ENCODE peak calls at places on chromosomes 6 and 20, in nine cellular contexts. One of them, this sample, is unnamed.

GRCh38 chr6:168035661-168036616 is 38.5 kb downstream of the KIF25 start:
- DNase-seq in naive thymus-derived CD4-positive, alpha-beta T cell: no peak
- DNase-seq in mesendoderm: peak
- DNase-seq in tibial artery: no peak
- DNase-seq in CD4-positive, CD25-positive, alpha-beta regulatory T cell: no peak
- DNase-seq in adrenal gland: no peak
- DNase-seq in heart left ventricle: no peak
- DNase-seq in CD8-positive, alpha-beta memory T cell: no peak
- DNase-seq in A549: peak
- DNase-seq in this sample: no peak

GRCh38 chr6:28383235-28384142 is 16.1 kb downstream of the ZSCAN12 start:
- DNase-seq in mesendoderm: peak
- DNase-seq in heart left ventricle: peak
- DNase-seq in naive thymus-derived CD4-positive, alpha-beta T cell: peak
- DNase-seq in CD4-positive, CD25-positive, alpha-beta regulatory T cell: peak
- DNase-seq in A549: peak
- DNase-seq in CD8-positive, alpha-beta memory T cell: no peak
- DNase-seq in tibial artery: peak
- DNase-seq in adrenal gland: peak
- DNase-seq in this sample: peak

GRCh38 chr6:136011475-136011874 is 160.0 kb downstream of the PDE7B start:
- DNase-seq in CD4-positive, CD25-positive, alpha-beta regulatory T cell: no peak
- DNase-seq in mesendoderm: peak
- DNase-seq in heart left ventricle: no peak
- DNase-seq in adrenal gland: no peak
- DNase-seq in A549: no peak
- DNase-seq in naive thymus-derived CD4-positive, alpha-beta T cell: no peak
- DNase-seq in CD8-positive, alpha-beta memory T cell: no peak
- DNase-seq in tibial artery: no peak
- DNase-seq in this sample: peak

GRCh38 chr6:683742-684440 is 9.0 kb downstream of the EXOC2 start:
- DNase-seq in naive thymus-derived CD4-positive, alpha-beta T cell: no peak
- DNase-seq in CD8-positive, alpha-beta memory T cell: no peak
- DNase-seq in mesendoderm: peak
- DNase-seq in adrenal gland: no peak
- DNase-seq in heart left ventricle: no peak
- DNase-seq in CD4-positive, CD25-positive, alpha-beta regulatory T cell: no peak
- DNase-seq in tibial artery: no peak
- DNase-seq in A549: no peak
- DNase-seq in this sample: peak

GRCh38 chr6:157069585-157069984 is 253.7 kb downstream of the TMEM242 start:
- DNase-seq in A549: no peak
- DNase-seq in mesendoderm: peak
- DNase-seq in naive thymus-derived CD4-positive, alpha-beta T cell: no peak
- DNase-seq in CD8-positive, alpha-beta memory T cell: no peak
- DNase-seq in heart left ventricle: no peak
- DNase-seq in tibial artery: no peak
- DNase-seq in adrenal gland: no peak
- DNase-seq in CD4-positive, CD25-positive, alpha-beta regulatory T cell: no peak
- DNase-seq in this sample: peak

GRCh38 chr6:18048953-18049630 is 61.7 kb upstream of the KIF13A start:
- DNase-seq in CD8-positive, alpha-beta memory T cell: no peak
- DNase-seq in A549: no peak
- DNase-seq in heart left ventricle: no peak
- DNase-seq in mesendoderm: no peak
- DNase-seq in CD4-positive, CD25-positive, alpha-beta regulatory T cell: no peak
- DNase-seq in adrenal gland: no peak
- DNase-seq in tibial artery: no peak
- DNase-seq in naive thymus-derived CD4-positive, alpha-beta T cell: no peak
- DNase-seq in this sample: no peak

GRCh38 chr6:165876568-165876967 is 213.5 kb upstream of the PDE10A start:
- DNase-seq in A549: no peak
- DNase-seq in heart left ventricle: peak
- DNase-seq in adrenal gland: peak
- DNase-seq in mesendoderm: no peak
- DNase-seq in CD8-positive, alpha-beta memory T cell: no peak
- DNase-seq in CD4-positive, CD25-positive, alpha-beta regulatory T cell: no peak
- DNase-seq in tibial artery: peak
- DNase-seq in naive thymus-derived CD4-positive, alpha-beta T cell: no peak
- DNase-seq in this sample: no peak

GRCh38 chr6:119978274-119978889 is 628.8 kb upstream of the MAN1A1 start:
- DNase-seq in A549: no peak
- DNase-seq in naive thymus-derived CD4-positive, alpha-beta T cell: no peak
- DNase-seq in heart left ventricle: no peak
- DNase-seq in tibial artery: no peak
- DNase-seq in CD8-positive, alpha-beta memory T cell: no peak
- DNase-seq in CD4-positive, CD25-positive, alpha-beta regulatory T cell: no peak
- DNase-seq in mesendoderm: peak
- DNase-seq in adrenal gland: no peak
- DNase-seq in this sample: peak

GRCh38 chr6:143176090-143177021 is 115.7 kb downstream of the AIG1 start:
- DNase-seq in heart left ventricle: no peak
- DNase-seq in adrenal gland: no peak
- DNase-seq in CD8-positive, alpha-beta memory T cell: no peak
- DNase-seq in mesendoderm: peak
- DNase-seq in naive thymus-derived CD4-positive, alpha-beta T cell: no peak
- DNase-seq in A549: no peak
- DNase-seq in CD4-positive, CD25-positive, alpha-beta regulatory T cell: no peak
- DNase-seq in tibial artery: no peak
- DNase-seq in this sample: peak

GRCh38 chr6:26216015-26216885 is 129.0 kb downstream of the HFE start:
- DNase-seq in mesendoderm: peak
- DNase-seq in adrenal gland: peak
- DNase-seq in A549: no peak
- DNase-seq in heart left ventricle: peak
- DNase-seq in CD8-positive, alpha-beta memory T cell: peak
- DNase-seq in naive thymus-derived CD4-positive, alpha-beta T cell: peak
- DNase-seq in tibial artery: no peak
- DNase-seq in CD4-positive, CD25-positive, alpha-beta regulatory T cell: peak
- DNase-seq in this sample: peak

GRCh38 chr6:85547719-85548118 is 45.9 kb downstream of the SNX14 start:
- DNase-seq in CD4-positive, CD25-positive, alpha-beta regulatory T cell: no peak
- DNase-seq in heart left ventricle: no peak
- DNase-seq in adrenal gland: no peak
- DNase-seq in naive thymus-derived CD4-positive, alpha-beta T cell: no peak
- DNase-seq in tibial artery: no peak
- DNase-seq in A549: no peak
- DNase-seq in mesendoderm: no peak
- DNase-seq in CD8-positive, alpha-beta memory T cell: no peak
- DNase-seq in this sample: no peak

GRCh38 chr6:293185-294174 is 1.2 kb downstream of the DUSP22 start:
- DNase-seq in tibial artery: peak
- DNase-seq in heart left ventricle: peak
- DNase-seq in CD4-positive, CD25-positive, alpha-beta regulatory T cell: no peak
- DNase-seq in mesendoderm: peak
- DNase-seq in adrenal gland: peak
- DNase-seq in CD8-positive, alpha-beta memory T cell: no peak
- DNase-seq in naive thymus-derived CD4-positive, alpha-beta T cell: no peak
- DNase-seq in A549: no peak
- DNase-seq in this sample: no peak

GRCh38 chr6:18388252-18388651 is 1.1 kb downstream of the RNF144B start:
- DNase-seq in A549: no peak
- DNase-seq in adrenal gland: no peak
- DNase-seq in CD8-positive, alpha-beta memory T cell: no peak
- DNase-seq in heart left ventricle: no peak
- DNase-seq in CD4-positive, CD25-positive, alpha-beta regulatory T cell: no peak
- DNase-seq in tibial artery: no peak
- DNase-seq in mesendoderm: no peak
- DNase-seq in naive thymus-derived CD4-positive, alpha-beta T cell: peak
- DNase-seq in this sample: no peak

GRCh38 chr6:11194399-11195274 is 37.8 kb downstream of the NEDD9 start:
- DNase-seq in mesendoderm: peak
- DNase-seq in CD4-positive, CD25-positive, alpha-beta regulatory T cell: no peak
- DNase-seq in heart left ventricle: no peak
- DNase-seq in naive thymus-derived CD4-positive, alpha-beta T cell: no peak
- DNase-seq in A549: peak
- DNase-seq in tibial artery: no peak
- DNase-seq in CD8-positive, alpha-beta memory T cell: no peak
- DNase-seq in adrenal gland: no peak
- DNase-seq in this sample: peak

GRCh38 chr6:108168501-108168979 is 2.7 kb downstream of the NR2E1 start:
- DNase-seq in heart left ventricle: peak
- DNase-seq in CD8-positive, alpha-beta memory T cell: no peak
- DNase-seq in A549: no peak
- DNase-seq in tibial artery: no peak
- DNase-seq in naive thymus-derived CD4-positive, alpha-beta T cell: no peak
- DNase-seq in mesendoderm: peak
- DNase-seq in adrenal gland: no peak
- DNase-seq in CD4-positive, CD25-positive, alpha-beta regulatory T cell: no peak
- DNase-seq in this sample: peak

GRCh38 chr6:38445321-38445720 is 194.4 kb downstream of the BTBD9 start:
- DNase-seq in A549: no peak
- DNase-seq in CD8-positive, alpha-beta memory T cell: no peak
- DNase-seq in mesendoderm: no peak
- DNase-seq in naive thymus-derived CD4-positive, alpha-beta T cell: no peak
- DNase-seq in adrenal gland: no peak
- DNase-seq in heart left ventricle: no peak
- DNase-seq in CD4-positive, CD25-positive, alpha-beta regulatory T cell: no peak
- DNase-seq in tibial artery: no peak
- DNase-seq in this sample: no peak

GRCh38 chr20:59565768-59566461 is 38.4 kb upstream of the PHACTR3 start:
- DNase-seq in tibial artery: no peak
- DNase-seq in heart left ventricle: no peak
- DNase-seq in A549: no peak
- DNase-seq in CD4-positive, CD25-positive, alpha-beta regulatory T cell: no peak
- DNase-seq in CD8-positive, alpha-beta memory T cell: no peak
- DNase-seq in mesendoderm: no peak
- DNase-seq in adrenal gland: no peak
- DNase-seq in naive thymus-derived CD4-positive, alpha-beta T cell: no peak
- DNase-seq in this sample: no peak

GRCh38 chr6:97697450-97697849 is 414.4 kb upstream of the MMS22L start:
- DNase-seq in naive thymus-derived CD4-positive, alpha-beta T cell: no peak
- DNase-seq in A549: no peak
- DNase-seq in mesendoderm: peak
- DNase-seq in heart left ventricle: no peak
- DNase-seq in tibial artery: no peak
- DNase-seq in CD4-positive, CD25-positive, alpha-beta regulatory T cell: no peak
- DNase-seq in adrenal gland: no peak
- DNase-seq in CD8-positive, alpha-beta memory T cell: no peak
- DNase-seq in this sample: no peak

GRCh38 chr6:161101517-161101916 is 109.9 kb downstream of the MAP3K4 start:
- DNase-seq in naive thymus-derived CD4-positive, alpha-beta T cell: no peak
- DNase-seq in adrenal gland: no peak
- DNase-seq in tibial artery: no peak
- DNase-seq in CD4-positive, CD25-positive, alpha-beta regulatory T cell: no peak
- DNase-seq in mesendoderm: peak
- DNase-seq in A549: no peak
- DNase-seq in CD8-positive, alpha-beta memory T cell: no peak
- DNase-seq in heart left ventricle: no peak
- DNase-seq in this sample: peak

DNA sequence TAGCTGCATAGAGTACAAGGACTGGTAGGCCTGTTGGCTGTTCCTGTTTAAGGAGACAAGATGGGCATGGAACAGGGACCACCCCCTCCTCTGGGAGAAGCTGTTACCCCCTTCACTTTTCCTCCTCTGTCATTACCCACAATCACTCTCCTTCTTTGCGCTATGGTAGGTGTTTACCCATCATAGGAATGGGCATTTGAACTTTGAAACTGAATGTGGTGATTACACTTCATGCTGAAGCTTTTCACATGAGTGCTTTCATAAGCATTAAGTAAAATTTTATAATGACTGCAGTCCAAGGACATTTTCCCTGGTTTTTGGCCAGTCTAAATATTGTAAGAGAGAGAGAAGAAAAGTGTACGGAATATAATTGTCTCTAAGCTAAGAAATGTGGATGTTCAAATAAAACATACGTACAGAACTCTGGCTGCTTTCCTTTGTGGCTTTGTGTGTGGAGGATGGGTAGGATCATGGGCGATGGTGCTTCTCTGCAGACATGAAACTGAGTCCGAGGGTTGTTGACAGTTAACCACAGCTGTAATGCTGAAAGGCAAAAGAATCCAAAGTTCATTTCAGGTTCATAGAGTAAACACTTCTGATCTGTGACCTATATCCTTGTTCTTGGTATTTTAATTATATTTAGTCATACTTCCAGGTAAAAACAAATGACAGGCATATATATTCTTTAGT is 56.3 kb downstream of the CCN2 start:
- DNase-seq in tibial artery: no peak
- DNase-seq in adrenal gland: no peak
- DNase-seq in heart left ventricle: no peak
- DNase-seq in naive thymus-derived CD4-positive, alpha-beta T cell: no peak
- DNase-seq in CD8-positive, alpha-beta memory T cell: no peak
- DNase-seq in CD4-positive, CD25-positive, alpha-beta regulatory T cell: no peak
- DNase-seq in mesendoderm: no peak
- DNase-seq in A549: no peak
- DNase-seq in this sample: no peak
- H3K27ac ChIP-seq in tibial artery: no peak
- H3K27ac ChIP-seq in adrenal gland: no peak
- H3K27ac ChIP-seq in heart left ventricle: no peak
- H3K27ac ChIP-seq in naive thymus-derived CD4-positive, alpha-beta T cell: no peak
- H3K27ac ChIP-seq in CD8-positive, alpha-beta memory T cell: no peak
- H3K27ac ChIP-seq in CD4-positive, CD25-positive, alpha-beta regulatory T cell: no peak
- H3K27ac ChIP-seq in mesendoderm: no peak
- H3K27ac ChIP-seq in A549: no peak
- H3K27ac ChIP-seq in this sample: no peak

DNA sequence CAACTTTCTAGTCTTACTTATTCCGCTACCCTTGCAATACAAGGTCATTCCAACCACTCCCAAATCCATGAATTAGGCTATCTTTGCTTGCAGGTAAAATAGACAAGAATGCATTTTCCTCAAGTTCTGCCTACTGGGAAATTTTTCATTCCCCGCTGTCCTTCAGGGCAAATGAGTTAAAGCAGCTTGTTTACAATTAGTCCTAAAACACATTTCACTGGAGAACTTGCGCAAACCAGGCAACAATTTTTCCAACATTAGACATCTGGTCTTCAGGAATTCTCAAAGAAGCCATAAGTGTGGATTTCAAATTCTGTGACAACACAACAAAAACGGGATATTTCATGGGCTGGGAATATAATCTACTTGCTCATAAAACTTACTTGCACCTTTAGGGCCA is 20.4 kb downstream of the SPINT4 start:
- DNase-seq in CD8-positive, alpha-beta memory T cell: no peak
- DNase-seq in adrenal gland: no peak
- DNase-seq in CD4-positive, CD25-positive, alpha-beta regulatory T cell: no peak
- DNase-seq in naive thymus-derived CD4-positive, alpha-beta T cell: no peak
- DNase-seq in heart left ventricle: no peak
- DNase-seq in tibial artery: no peak
- DNase-seq in A549: no peak
- DNase-seq in mesendoderm: no peak
- DNase-seq in this sample: no peak
- H3K4me3 ChIP-seq in CD8-positive, alpha-beta memory T cell: no peak
- H3K4me3 ChIP-seq in adrenal gland: no peak
- H3K4me3 ChIP-seq in CD4-positive, CD25-positive, alpha-beta regulatory T cell: no peak
- H3K4me3 ChIP-seq in naive thymus-derived CD4-positive, alpha-beta T cell: no peak
- H3K4me3 ChIP-seq in heart left ventricle: no peak
- H3K4me3 ChIP-seq in tibial artery: no peak
- H3K4me3 ChIP-seq in A549: no peak
- H3K4me3 ChIP-seq in mesendoderm: no peak
- H3K4me3 ChIP-seq in this sample: no peak

GRCh38 chr6:87384449-87384848 is 23.3 kb upstream of the CFAP206 start:
- DNase-seq in naive thymus-derived CD4-positive, alpha-beta T cell: no peak
- DNase-seq in mesendoderm: no peak
- DNase-seq in CD4-positive, CD25-positive, alpha-beta regulatory T cell: no peak
- DNase-seq in adrenal gland: no peak
- DNase-seq in heart left ventricle: no peak
- DNase-seq in CD8-positive, alpha-beta memory T cell: no peak
- DNase-seq in A549: no peak
- DNase-seq in tibial artery: no peak
- DNase-seq in this sample: no peak
- H3K27ac ChIP-seq in naive thymus-derived CD4-positive, alpha-beta T cell: no peak
- H3K27ac ChIP-seq in mesendoderm: no peak
- H3K27ac ChIP-seq in CD4-positive, CD25-positive, alpha-beta regulatory T cell: no peak
- H3K27ac ChIP-seq in adrenal gland: no peak
- H3K27ac ChIP-seq in heart left ventricle: no peak
- H3K27ac ChIP-seq in CD8-positive, alpha-beta memory T cell: no peak
- H3K27ac ChIP-seq in A549: no peak
- H3K27ac ChIP-seq in tibial artery: no peak
- H3K27ac ChIP-seq in this sample: no peak

GRCh38 chr20:63970714-63971431 is 1.1 kb upstream of the ZNF512B start:
- DNase-seq in tibial artery: no peak
- DNase-seq in A549: no peak
- DNase-seq in CD4-positive, CD25-positive, alpha-beta regulatory T cell: no peak
- DNase-seq in adrenal gland: no peak
- DNase-seq in mesendoderm: no peak
- DNase-seq in CD8-positive, alpha-beta memory T cell: no peak
- DNase-seq in heart left ventricle: no peak
- DNase-seq in naive thymus-derived CD4-positive, alpha-beta T cell: no peak
- DNase-seq in this sample: no peak
- H3K4me3 ChIP-seq in tibial artery: no peak
- H3K4me3 ChIP-seq in A549: no peak
- H3K4me3 ChIP-seq in CD4-positive, CD25-positive, alpha-beta regulatory T cell: no peak
- H3K4me3 ChIP-seq in adrenal gland: no peak
- H3K4me3 ChIP-seq in mesendoderm: no peak
- H3K4me3 ChIP-seq in CD8-positive, alpha-beta memory T cell: no peak
- H3K4me3 ChIP-seq in heart left ventricle: no peak
- H3K4me3 ChIP-seq in naive thymus-derived CD4-positive, alpha-beta T cell: no peak
- H3K4me3 ChIP-seq in this sample: no peak